ENCODE peak calls at places on chromosomes 13 and 19, in five cellular contexts. N is CD8-positive, alpha-beta T cell; Y is cardiac fibroblast; K is stimulated activated CD4-positive, alpha-beta T cell treated with anti-CD3 and anti-CD28 coated beads, TNF-alpha, amount 100 ng/mL, for 48 hours; S is adipocyte. P is an unnamed sample.

GRCh38 chr13:30679483-30680330 is 55.6 kb upstream of the ALOX5AP start:
- DNase-seq in N (peak), Y (peak), K (no peak), S (peak), P (no peak)

GRCh38 chr13:37667631-37668161 is 69.1 kb upstream of the POSTN start:
- DNase-seq in N (no peak), Y (no peak), K (no peak), S (peak), P (no peak)

GRCh38 chr19:33473644-33474305 is 47.8 kb downstream of the PEPD start:
- DNase-seq in N (no peak), Y (peak), K (no peak), S (peak), P (no peak)

GRCh38 chr13:110308377-110309158 is 1.5 kb downstream of the COL4A2 start:
- DNase-seq in N (no peak), Y (peak), K (no peak), S (peak), P (no peak)

GRCh38 chr13:34502011-34502410 is 440.1 kb upstream of the NBEA start:
- DNase-seq in N (no peak), Y (no peak), K (no peak), S (no peak), P (no peak)

GRCh38 chr19:38204096-38204495 is 19.9 kb downstream of the DPF1 start:
- DNase-seq in N (no peak), Y (no peak), K (no peak), S (no peak), P (no peak)

GRCh38 chr13:46964789-46965527 is 68.1 kb upstream of the HTR2A start:
- DNase-seq in N (no peak), Y (peak), K (no peak), S (peak), P (no peak)

GRCh38 chr19:37999309-38000213 is 92.6 kb downstream of the SIPA1L3 start:
- DNase-seq in N (no peak), Y (peak), K (no peak), S (peak), P (no peak)

GRCh38 chr13:100347941-100348340 is 240.6 kb downstream of the GGACT start:
- DNase-seq in N (no peak), Y (peak), K (no peak), S (peak), P (no peak)

GRCh38 chr19:33558846-33559245 is 37.3 kb upstream of the PEPD start:
- DNase-seq in N (no peak), Y (no peak), K (no peak), S (no peak), P (no peak)

GRCh38 chr13:24911135-24911524 is 147.2 kb downstream of the RNF17 start:
- DNase-seq in N (no peak), Y (peak), K (no peak), S (peak), P (no peak)

GRCh38 chr19:12085074-12085818 is 20.7 kb downstream of the ZNF844 start:
- DNase-seq in N (no peak), Y (no peak), K (no peak), S (no peak), P (no peak)

GRCh38 chr19:39843919-39844793 is 2.0 kb downstream of the FBL start:
- DNase-seq in N (no peak), Y (peak), K (no peak), S (peak), P (peak)

GRCh38 chr19:40613669-40614594 is 12.8 kb downstream of the LTBP4 start:
- DNase-seq in N (peak), Y (peak), K (peak), S (peak), P (peak)

GRCh38 chr19:49528211-49528771 is 488 bp downstream of the RCN3 start:
- DNase-seq in N (no peak), Y (peak), K (no peak), S (peak), P (no peak)

GRCh38 chr13:103101500-103101899 is 35.3 kb upstream of the SLC10A2 start:
- DNase-seq in N (no peak), Y (no peak), K (no peak), S (no peak), P (no peak)

GRCh38 chr13:27170521-27171243 is 929 bp downstream of the USP12 start:
- DNase-seq in N (peak), Y (peak), K (no peak), S (peak), P (no peak)

GRCh38 chr13:103517066-103517767 is 451.0 kb upstream of the SLC10A2 start:
- DNase-seq in N (no peak), Y (no peak), K (no peak), S (no peak), P (no peak)

GRCh38 chr19:57850553-57851017 is 926 bp downstream of the ZNF587 start:
- DNase-seq in N (no peak), Y (peak), K (no peak), S (peak), P (no peak)

GRCh38 chr13:95197548-95197947 is 103.7 kb downstream of the ABCC4 start:
- DNase-seq in N (no peak), Y (no peak), K (no peak), S (no peak), P (no peak)

GRCh38 chr13:21435710-21436151 is 23.4 kb downstream of the ZDHHC20 start:
- DNase-seq in N (peak), Y (peak), K (peak), S (peak), P (peak)

GRCh38 chr19:45567609-45568008 is 17.0 kb downstream of the OPA3 start:
- DNase-seq in N (no peak), Y (no peak), K (no peak), S (no peak), P (no peak)